ENCODE peak calls at places on chromosomes 1 and 21, in seven cellular contexts. W is mammary epithelial cell, P is heart right ventricle, D is left lung, U is SK-N-SH, I is thoracic aorta, L is transverse colon. J is an unnamed sample.
A peak's percentile ranks its signal among the peaks of the same experiment; 100 is the strongest.

GRCh38 chr1:78722521-78722920 is 72.9 kb downstream of the IFI44 start:
- DNase-seq in W (no peak), P (no peak), D (no peak), U (no peak), I (no peak), L (no peak), J (no peak)

GRCh38 chr1:99546432-99547416 is 99.2 kb upstream of the PALMD start:
- DNase-seq in W (no peak), P (no peak), D (no peak), U (no peak), I (no peak), L (no peak), J (no peak)

GRCh38 chr1:179269071-179269470 is 24.5 kb upstream of the SOAT1 start:
- DNase-seq in W (no peak), P (no peak), D (no peak), U (no peak), I (no peak), L (no peak), J (no peak)

GRCh38 chr21:18716578-18717138 is 313.1 kb upstream of the TMPRSS15 start:
- DNase-seq in W (no peak), P (no peak), D (no peak), U (no peak), I (no peak), L (no peak), J (no peak)

GRCh38 chr1:212311836-212312497 is 26.8 kb downstream of the PPP2R5A start:
- DNase-seq in W (peak; percentile 16), P (no peak), D (no peak), U (no peak), I (no peak), L (no peak), J (no peak)

GRCh38 chr1:89633103-89633744 is at the start of gene LRRC8C:
- DNase-seq in W (peak; percentile 58), P (peak; percentile 71), D (peak; percentile 62), U (peak; percentile 84), I (no peak), L (peak; percentile 60), J (peak; percentile 74)

GRCh38 chr1:32494196-32494595 is 29.3 kb downstream of the ZBTB8B start:
- DNase-seq in W (peak; percentile 57), P (no peak), D (no peak), U (peak; percentile 85), I (no peak), L (no peak), J (no peak)

GRCh38 chr1:14968251-14968812 is 185.2 kb upstream of the TMEM51 start:
- DNase-seq in W (peak; percentile 90), P (peak; percentile 30), D (no peak), U (peak; percentile 88), I (peak; percentile 55), L (no peak), J (no peak)

GRCh38 chr1:80056179-80056578 is 1049.6 kb upstream of the ADGRL4 start:
- DNase-seq in W (peak; percentile 69), P (no peak), D (no peak), U (no peak), I (no peak), L (no peak), J (no peak)

GRCh38 chr1:197092491-197093023 is 25.5 kb upstream of the F13B start:
- DNase-seq in W (no peak), P (no peak), D (no peak), U (no peak), I (no peak), L (no peak), J (no peak)

GRCh38 chr1:20732071-20732587 is 374 bp downstream of the SH2D5 start:
- DNase-seq in W (peak; percentile 74), P (peak; percentile 56), D (no peak), U (peak; percentile 96), I (no peak), L (peak; percentile 47), J (peak; percentile 97)

GRCh38 chr1:43454270-43455011 is 710 bp upstream of the HYI start:
- DNase-seq in W (peak; percentile 26), P (peak; percentile 56), D (peak; percentile 84), U (peak; percentile 81), I (peak; percentile 39), L (peak; percentile 88), J (peak; percentile 94)

GRCh38 chr1:1621682-1622577 is 6.6 kb downstream of the MIB2 start:
- DNase-seq in W (no peak), P (no peak), D (no peak), U (no peak), I (no peak), L (no peak), J (no peak)

GRCh38 chr1:56200921-56201320 is 378.4 kb downstream of the PLPP3 start:
- DNase-seq in W (no peak), P (no peak), D (no peak), U (no peak), I (no peak), L (no peak), J (no peak)

GRCh38 chr1:84712288-84712874 is 22.1 kb upstream of the SSX2IP start:
- DNase-seq in W (no peak), P (no peak), D (no peak), U (no peak), I (no peak), L (no peak), J (no peak)

GRCh38 chr1:165259706-165260105 is 96.8 kb downstream of the LMX1A start:
- DNase-seq in W (peak; percentile 33), P (no peak), D (no peak), U (no peak), I (no peak), L (no peak), J (no peak)

GRCh38 chr1:118185083-118185899 is at the start of gene SPAG17:
- DNase-seq in W (peak; percentile 5), P (peak; percentile 62), D (peak; percentile 74), U (peak; percentile 6), I (no peak), L (peak; percentile 48), J (peak; percentile 86)

GRCh38 chr1:112358798-112359408 is 37.1 kb upstream of the CTTNBP2NL start:
- DNase-seq in W (peak; percentile 59), P (peak; percentile 76), D (peak; percentile 59), U (peak; percentile 56), I (peak; percentile 13), L (peak; percentile 81), J (peak; percentile 64)

GRCh38 chr1:151106891-151107290 is 36.3 kb downstream of the GABPB2 start:
- DNase-seq in W (peak; percentile 56), P (no peak), D (no peak), U (no peak), I (no peak), L (no peak), J (no peak)

GRCh38 chr1:203795382-203796222 is at the start of the genes ZBED6 and ZC3H11A:
- DNase-seq in W (peak; percentile 99), P (peak; percentile 98), D (peak; percentile 100), U (peak; percentile 93), I (peak; percentile 98), L (peak; percentile 99), J (peak; percentile 93)

GRCh38 chr1:236603896-236604217 is 459 bp downstream of the HEATR1 start:
- DNase-seq in W (no peak), P (no peak), D (no peak), U (peak; percentile 19), I (no peak), L (no peak), J (peak; percentile 4)

GRCh38 chr1:110765640-110766335 is 91.0 kb upstream of the KCNA3 start:
- DNase-seq in W (peak; percentile 17), P (no peak), D (no peak), U (peak; percentile 63), I (no peak), L (peak; percentile 25), J (peak; percentile 55)

GRCh38 chr21:42481169-42481568 is 14.9 kb downstream of the RSPH1 start:
- DNase-seq in W (no peak), P (no peak), D (no peak), U (no peak), I (no peak), L (no peak), J (no peak)
- H3K27me3 ChIP-seq in W (no peaks in the 10 kb centered on the region), P (peaks cover under 1% of the 10 kb centered on the region), D (no peaks in the 10 kb centered on the region), U (no peaks in the 10 kb centered on the region), I (no peaks in the 10 kb centered on the region), L (no peaks in the 10 kb centered on the region), J (no peaks in the 10 kb centered on the region)

GRCh38 chr1:9652379-9653194 is 1.1 kb downstream of the PIK3CD start:
- DNase-seq in W (no peak), P (peak; percentile 39), D (no peak), U (peak; percentile 43), I (no peak), L (peak; percentile 42), J (peak; percentile 74)

GRCh38 chr1:9655127-9655723 is 3.7 kb downstream of the PIK3CD start:
- DNase-seq in W (no peak), P (no peak), D (no peak), U (no peak), I (no peak), L (no peak), J (no peak)

GRCh38 chr1:9655836-9656235 is 4.3 kb downstream of the PIK3CD start:
- DNase-seq in W (no peak), P (no peak), D (no peak), U (no peak), I (no peak), L (no peak), J (no peak)

GRCh38 chr1:9653195-9653782 is 1.8 kb downstream of the PIK3CD start:
- DNase-seq in W (no peak), P (no peak), D (no peak), U (no peak), I (no peak), L (no peak), J (peak; percentile 37)

GRCh38 chr1:9653783-9654517 is 2.4 kb downstream of the PIK3CD start:
- DNase-seq in W (no peak), P (no peak), D (no peak), U (no peak), I (no peak), L (no peak), J (no peak)
- H3K27me3 ChIP-seq in W (peaks cover 4% of the 10 kb centered on the region), P (peaks cover 45% of the 10 kb centered on the region), D (peaks cover 8% of the 10 kb centered on the region), U (peaks cover 34% of the 10 kb centered on the region), I (no peaks in the 10 kb centered on the region), L (peaks cover 54% of the 10 kb centered on the region), J (peaks cover 38% of the 10 kb centered on the region)

GRCh38 chr1:34176830-34177613 is at the start of gene C1orf94:
- DNase-seq in W (no peak), P (no peak), D (no peak), U (no peak), I (no peak), L (no peak), J (peak; percentile 85)

GRCh38 chr1:34175737-34176136 is 970 bp upstream of the C1orf94 start:
- DNase-seq in W (no peak), P (no peak), D (no peak), U (no peak), I (no peak), L (no peak), J (no peak)

GRCh38 chr1:34178072-34178471 is 1.4 kb downstream of the C1orf94 start:
- DNase-seq in W (no peak), P (no peak), D (no peak), U (no peak), I (no peak), L (no peak), J (no peak)
- H3K27me3 ChIP-seq in W (no peaks in the 10 kb centered on the region), P (peaks cover 77% of the 10 kb centered on the region), D (peaks cover 30% of the 10 kb centered on the region), U (no peaks in the 10 kb centered on the region), I (peaks cover 5% of the 10 kb centered on the region), L (peaks cover 49% of the 10 kb centered on the region), J (peaks cover 9% of the 10 kb centered on the region)

DNA sequence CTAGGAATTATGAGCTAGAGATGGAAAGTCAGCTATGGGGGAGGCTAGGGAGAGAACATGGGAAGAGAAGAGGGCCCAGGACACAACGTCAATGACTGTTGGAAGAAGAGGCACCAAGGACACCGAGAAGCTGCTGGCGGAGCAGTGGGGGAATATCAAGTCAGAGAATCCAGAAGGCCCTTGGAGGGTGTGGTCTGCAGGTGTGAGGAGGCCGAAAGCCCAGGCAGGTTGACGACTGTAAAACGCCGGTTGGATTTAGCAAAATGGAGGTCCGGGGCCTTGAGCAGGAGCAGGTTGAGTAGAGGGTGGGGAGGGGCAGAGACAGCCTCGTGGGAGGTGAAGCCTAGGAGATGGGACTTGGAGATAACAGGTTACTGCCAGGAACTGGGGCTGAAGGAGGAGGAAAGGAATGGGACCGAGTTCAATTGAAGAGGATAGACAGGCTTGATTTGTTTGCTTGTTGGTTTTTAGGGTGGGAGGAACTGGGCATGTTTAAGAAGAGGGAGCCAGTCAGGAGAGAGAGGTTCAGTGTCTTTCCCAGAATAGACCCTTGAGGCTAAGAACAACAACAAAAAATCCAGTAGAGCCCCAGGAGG is 35.1 kb downstream of the EDN2 start:
- DNase-seq in W (no peak), P (no peak), D (no peak), U (no peak), I (no peak), L (no peak), J (no peak)
- H3K27me3 ChIP-seq in W (no peaks in the 10 kb centered on the region), P (no peaks in the 10 kb centered on the region), D (no peaks in the 10 kb centered on the region), U (no peaks in the 10 kb centered on the region), I (no peaks in the 10 kb centered on the region), L (no peaks in the 10 kb centered on the region), J (no peaks in the 10 kb centered on the region)